ENCODE peak calls at places on chromosomes 16 and 17, in eight cellular contexts. G is A673; A is thyroid gland; D is CD4-positive, CD25-positive, alpha-beta regulatory T cell; Q is H7; V is tibial nerve; Y is GM12878; J is adipocyte. R is an unnamed sample. For H3K27me3, the result is how much of the 10 kb centered on the place peaks cover.

GRCh38 chr16:68427649-68428303 is 20.5 kb downstream of the SMPD3 start:
- DNase-seq in G (no peak), A (no peak), D (no peak), Q (no peak), V (no peak), Y (no peak), J (no peak), R (no peak)

GRCh38 chr17:29593546-29594440 is 861 bp downstream of the ANKRD13B start:
- DNase-seq in G (peak), A (no peak), D (peak), Q (peak), V (no peak), Y (no peak), J (peak), R (no peak)

GRCh38 chr16:75109732-75110243 is 6.8 kb downstream of the LDHD start:
- DNase-seq in G (no peak), A (peak), D (peak), Q (peak), V (no peak), Y (no peak), J (no peak), R (no peak)

GRCh38 chr16:77599793-77600415 is 122.4 kb upstream of the NUDT7 start:
- DNase-seq in G (peak), A (peak), D (peak), Q (no peak), V (no peak), Y (no peak), J (peak), R (peak)

GRCh38 chr16:82699711-82700495 is 73.1 kb downstream of the CDH13 start:
- DNase-seq in G (peak), A (peak), D (no peak), Q (no peak), V (no peak), Y (no peak), J (peak), R (peak)

GRCh38 chr17:40333781-40334453 is 24.9 kb downstream of the RARA start:
- DNase-seq in G (no peak), A (no peak), D (no peak), Q (no peak), V (no peak), Y (no peak), J (no peak), R (no peak)

GRCh38 chr16:17362191-17362590 is 108.6 kb downstream of the XYLT1 start:
- DNase-seq in G (no peak), A (no peak), D (no peak), Q (no peak), V (no peak), Y (no peak), J (no peak), R (no peak)

GRCh38 chr17:27552467-27552779 is 78.6 kb upstream of the LGALS9 start:
- DNase-seq in G (no peak), A (no peak), D (no peak), Q (no peak), V (no peak), Y (no peak), J (peak), R (no peak)

GRCh38 chr17:57707892-57708291 is 37.2 kb downstream of the CCDC182 start:
- DNase-seq in G (peak), A (no peak), D (no peak), Q (peak), V (no peak), Y (no peak), J (peak), R (no peak)

GRCh38 chr16:29961127-29961478 is 776 bp upstream of the TMEM219 start:
- DNase-seq in G (no peak), A (no peak), D (no peak), Q (no peak), V (no peak), Y (no peak), J (no peak), R (no peak)

GRCh38 chr17:8371786-8372185 is 4.7 kb downstream of the KRABD2 start:
- DNase-seq in G (no peak), A (no peak), D (no peak), Q (no peak), V (no peak), Y (no peak), J (no peak), R (no peak)

GRCh38 chr16:11308493-11309283 is 27.6 kb upstream of the PRM1 start:
- DNase-seq in G (no peak), A (peak), D (no peak), Q (no peak), V (no peak), Y (peak), J (no peak), R (no peak)

GRCh38 chr16:52545544-52546262 is 1.2 kb downstream of the TOX3 start:
- DNase-seq in G (no peak), A (no peak), D (no peak), Q (peak), V (no peak), Y (no peak), J (no peak), R (no peak)

GRCh38 chr17:47279062-47279801 is 25.6 kb downstream of the ITGB3 start:
- DNase-seq in G (no peak), A (peak), D (no peak), Q (no peak), V (peak), Y (peak), J (peak), R (no peak)

GRCh38 chr17:61221181-61221580 is 178.5 kb upstream of the TBX2 start:
- DNase-seq in G (no peak), A (no peak), D (no peak), Q (no peak), V (no peak), Y (no peak), J (no peak), R (no peak)

GRCh38 chr17:7713782-7714181 is 3.8 kb upstream of the DNAH2 start:
- DNase-seq in G (no peak), A (no peak), D (no peak), Q (no peak), V (no peak), Y (no peak), J (no peak), R (no peak)

DNA sequence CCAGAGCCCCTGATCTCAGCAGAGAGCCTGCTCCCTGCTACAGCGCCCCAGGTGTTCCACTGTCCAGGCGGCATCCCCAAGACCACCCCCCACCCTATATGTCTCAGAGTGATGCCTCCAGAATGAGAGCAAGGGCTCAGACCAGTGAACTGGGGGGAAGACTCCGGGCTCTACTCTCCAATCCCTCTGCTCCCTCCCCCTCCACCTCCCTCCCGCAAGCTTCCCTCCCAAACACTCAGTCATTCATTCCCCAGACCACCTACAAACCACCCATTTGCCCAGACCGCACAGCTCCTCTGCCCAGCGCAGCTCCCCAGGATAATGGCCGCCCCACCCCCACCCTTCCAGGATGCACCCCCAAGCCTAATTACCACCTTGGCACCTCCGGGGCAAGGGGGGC is 59.4 kb upstream of the TAC4 start:
- DNase-seq in G (no peak), A (no peak), D (no peak), Q (peak), V (no peak), Y (no peak), J (no peak), R (no peak)
- H3K27me3 ChIP-seq in G (half or more), A (under half), D (under half), Q (half or more), V (half or more), Y (under half), J (half or more), R (under half)

GRCh38 chr16:18984425-18985005 is 781 bp downstream of the TMC7 start:
- DNase-seq in G (no peak), A (no peak), D (no peak), Q (no peak), V (no peak), Y (no peak), J (no peak), R (no peak)
- H3K4me3 ChIP-seq in G (peak), A (no peak), D (no peak), Q (peak), V (peak), Y (no peak), J (peak), R (peak)

GRCh38 chr17:82024859-82025258 is 1.8 kb downstream of the LRRC45 start:
- DNase-seq in G (no peak), A (no peak), D (no peak), Q (no peak), V (no peak), Y (no peak), J (no peak), R (no peak)
- H3K27me3 ChIP-seq in G (under half), A (under half), D (under half), Q (under half), V (under half), Y (under half), J (under half), R (under half)

DNA sequence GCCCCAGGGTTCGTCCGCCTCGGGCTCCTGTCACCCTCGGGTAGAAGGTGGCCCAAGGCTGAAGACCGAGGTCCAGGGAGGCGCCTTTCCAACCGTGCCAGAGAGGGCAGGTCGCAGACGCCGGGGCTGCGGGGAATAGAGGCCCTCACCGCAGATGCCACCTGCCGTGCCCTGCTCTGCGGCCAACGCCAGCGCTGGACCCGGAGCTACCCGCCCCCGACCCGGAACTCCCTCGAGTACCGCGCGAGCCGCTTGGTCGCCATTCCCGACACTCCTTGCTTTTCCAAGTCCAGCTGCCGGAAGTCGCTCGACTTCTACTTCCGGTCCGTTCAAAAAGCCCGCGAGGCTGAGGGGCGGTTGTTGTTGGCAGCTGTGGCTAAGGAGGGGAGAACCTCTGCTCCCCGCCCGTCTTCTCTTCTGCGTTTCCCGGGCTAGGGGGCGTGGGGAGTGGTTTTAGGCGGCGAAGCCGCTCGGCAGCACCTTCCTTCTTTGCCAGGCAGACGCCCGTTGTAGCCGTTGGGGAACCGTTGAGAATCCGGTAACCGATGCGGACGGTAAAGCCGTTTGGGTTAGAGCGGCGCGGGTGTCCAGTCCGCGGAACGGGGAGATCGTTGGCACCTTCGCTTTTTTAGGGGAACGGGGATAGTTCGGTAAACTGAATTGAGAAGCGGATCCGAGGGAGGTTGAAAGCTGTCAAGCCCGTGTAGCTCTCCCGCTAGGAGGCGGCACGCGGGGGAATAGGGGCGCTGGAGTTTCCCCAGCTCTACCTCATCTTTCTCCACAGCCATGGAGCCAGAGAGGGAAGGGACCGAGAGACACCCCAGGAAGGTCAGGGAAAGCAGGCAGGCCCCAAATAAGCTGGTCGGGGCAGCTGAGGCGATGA is at the start of the genes ERI2 and REXO5:
- DNase-seq in G (peak), A (peak), D (peak), Q (peak), V (peak), Y (peak), J (peak), R (peak)
- H3K4me3 ChIP-seq in G (peak), A (peak), D (peak), Q (peak), V (peak), Y (peak), J (peak), R (peak)

DNA sequence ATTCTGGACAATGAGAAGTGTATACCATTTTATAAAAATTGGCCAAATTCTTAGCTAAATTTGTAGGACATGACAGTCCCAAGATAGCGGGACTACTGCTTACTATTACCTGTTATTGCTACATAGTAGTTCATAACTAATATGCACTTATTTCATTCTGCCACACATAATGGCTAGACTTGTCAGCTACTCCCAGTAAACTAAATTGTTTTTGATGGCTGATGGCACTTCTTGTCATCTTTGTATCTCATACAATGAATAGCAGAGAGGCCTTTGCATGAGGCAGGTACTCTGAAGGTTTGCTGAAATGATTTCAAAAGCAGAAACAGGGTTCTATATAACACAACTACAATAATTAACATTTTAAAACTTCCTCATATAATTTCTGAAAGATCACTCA is 44.0 kb downstream of the ITFG1 start:
- DNase-seq in G (no peak), A (no peak), D (no peak), Q (no peak), V (no peak), Y (no peak), J (no peak), R (no peak)
- H3K27me3 ChIP-seq in G (under half), A (under half), D (under half), Q (under half), V (under half), Y (under half), J (under half), R (under half)

DNA sequence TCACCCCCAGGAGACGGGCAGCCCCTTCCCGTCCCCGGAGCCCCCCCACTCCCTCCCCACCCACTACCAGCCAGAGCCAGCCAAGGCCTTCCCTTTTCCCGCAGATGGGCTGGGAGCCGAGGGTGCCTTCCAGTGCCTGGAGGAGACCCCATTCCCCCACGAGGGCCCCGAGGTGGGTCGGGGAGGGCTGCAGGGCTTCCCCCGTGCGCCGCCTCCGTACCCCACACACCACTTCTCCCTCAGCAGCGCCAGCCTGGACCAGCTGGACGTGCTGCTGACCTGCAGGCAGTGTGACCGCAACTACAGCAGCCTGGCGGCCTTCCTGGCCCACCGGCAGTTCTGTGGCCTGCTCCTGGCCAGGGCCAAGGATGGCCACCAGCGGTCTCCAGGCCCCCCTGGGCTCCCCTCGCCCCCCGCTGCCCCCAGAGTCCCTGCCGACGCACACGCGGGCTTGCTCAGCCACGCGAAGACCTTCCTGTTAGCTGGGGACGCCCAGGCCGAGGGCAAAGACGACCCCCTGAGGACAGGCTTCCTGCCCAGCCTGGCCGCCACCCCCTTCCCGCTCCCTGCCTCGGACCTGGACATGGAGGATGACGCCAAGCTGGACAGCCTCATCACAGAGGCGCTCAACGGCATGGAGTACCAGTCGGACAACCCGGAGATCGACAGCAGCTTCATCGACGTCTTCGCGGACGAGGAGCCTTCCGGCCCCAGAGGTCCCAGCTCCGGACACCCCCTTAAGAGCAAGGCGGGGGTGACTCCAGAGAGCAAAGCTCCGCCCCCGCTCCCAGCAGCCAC is 23.5 kb upstream of the ZFPM1 start:
- DNase-seq in G (no peak), A (no peak), D (no peak), Q (peak), V (no peak), Y (no peak), J (no peak), R (no peak)
- H3K4me3 ChIP-seq in G (peak), A (no peak), D (no peak), Q (no peak), V (no peak), Y (peak), J (no peak), R (peak)

GRCh38 chr17:74011963-74012362 is 191.5 kb upstream of the RPL38 start:
- DNase-seq in G (no peak), A (no peak), D (no peak), Q (no peak), V (no peak), Y (no peak), J (no peak), R (no peak)
- H3K27me3 ChIP-seq in G (under half), A (under half), D (under half), Q (under half), V (under half), Y (under half), J (half or more), R (under half)

GRCh38 chr17:37294888-37295287 is 80.9 kb upstream of the C17orf78 start:
- DNase-seq in G (no peak), A (no peak), D (no peak), Q (no peak), V (no peak), Y (no peak), J (no peak), R (no peak)

GRCh38 chr17:37301288-37301687 is 74.5 kb upstream of the C17orf78 start:
- DNase-seq in G (peak), A (no peak), D (no peak), Q (no peak), V (no peak), Y (no peak), J (no peak), R (peak)

GRCh38 chr17:37293770-37294169 is 82.0 kb upstream of the C17orf78 start:
- DNase-seq in G (no peak), A (no peak), D (no peak), Q (no peak), V (no peak), Y (no peak), J (no peak), R (no peak)

GRCh38 chr17:37300683-37301082 is 75.1 kb upstream of the C17orf78 start:
- DNase-seq in G (no peak), A (no peak), D (no peak), Q (no peak), V (no peak), Y (no peak), J (no peak), R (no peak)

DNA sequence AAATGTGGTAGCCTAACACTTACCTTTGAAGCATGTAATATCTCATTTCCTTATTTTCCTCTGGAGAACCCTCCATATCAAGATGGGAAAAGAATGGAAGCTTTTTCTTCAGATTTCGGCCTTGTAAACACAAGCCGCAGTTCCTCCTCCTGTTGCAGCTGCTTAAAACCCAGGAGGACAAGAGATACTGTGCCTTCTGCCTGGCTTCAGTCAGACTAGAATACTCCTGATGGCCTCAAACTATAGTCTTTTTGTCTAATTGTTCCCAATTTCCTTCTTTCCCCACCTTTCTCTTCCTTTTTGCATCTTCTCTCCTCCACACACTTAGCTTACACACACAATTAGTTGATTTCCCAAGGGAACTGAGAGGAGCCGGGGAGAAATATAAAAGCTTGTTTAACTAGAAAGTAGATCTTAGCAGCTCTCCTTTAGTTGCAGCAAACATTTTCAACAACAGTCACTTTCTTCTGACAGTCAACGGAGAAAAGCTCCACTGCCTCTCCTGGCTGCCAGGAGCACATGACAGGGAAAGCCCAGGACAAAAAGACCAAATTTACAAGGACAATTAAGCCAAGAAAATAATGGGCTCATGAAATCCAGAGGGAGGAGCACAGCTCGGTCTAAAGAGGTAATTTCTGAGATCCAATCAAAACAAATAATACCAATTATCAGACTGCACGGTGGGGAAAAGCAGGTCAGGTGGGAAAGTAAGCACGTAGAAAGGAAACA is 76.4 kb upstream of the C17orf78 start:
- DNase-seq in G (peak), A (no peak), D (no peak), Q (peak), V (no peak), Y (no peak), J (no peak), R (peak)
- H3K4me3 ChIP-seq in G (peak), A (no peak), D (no peak), Q (no peak), V (no peak), Y (no peak), J (peak), R (no peak)

GRCh38 chr16:84722068-84722467 is 22.3 kb downstream of the USP10 start:
- DNase-seq in G (no peak), A (no peak), D (no peak), Q (no peak), V (no peak), Y (no peak), J (no peak), R (no peak)
- H3K27me3 ChIP-seq in G (under half), A (under half), D (under half), Q (under half), V (under half), Y (under half), J (under half), R (under half)

GRCh38 chr17:76943781-76944213 is 75.6 kb downstream of the MGAT5B start:
- DNase-seq in G (no peak), A (no peak), D (no peak), Q (peak), V (no peak), Y (no peak), J (no peak), R (no peak)
- H3K4me3 ChIP-seq in G (no peak), A (no peak), D (no peak), Q (no peak), V (no peak), Y (no peak), J (no peak), R (no peak)

R was measured in prostate gland.